ENCODE peak calls at places on chromosomes 7 and 10, in nine cellular contexts. One of them, this sample, is unnamed.

GRCh38 chr7:13880789-13881188 is 108.7 kb downstream of the ETV1 start:
- DNase-seq in adrenal gland: no peak
- DNase-seq in aorta: no peak
- DNase-seq in cardiac muscle cell: no peak
- DNase-seq in heart left ventricle: no peak
- DNase-seq in A549: no peak
- DNase-seq in CD8-positive, alpha-beta T cell: no peak
- DNase-seq in IMR-90: peak
- DNase-seq in body of pancreas: no peak
- DNase-seq in this sample: no peak

GRCh38 chr10:61280303-61280702 is 172.9 kb downstream of the TMEM26 start:
- DNase-seq in A549: peak
- DNase-seq in cardiac muscle cell: no peak
- DNase-seq in adrenal gland: peak
- DNase-seq in body of pancreas: no peak
- DNase-seq in IMR-90: peak
- DNase-seq in heart left ventricle: no peak
- DNase-seq in CD8-positive, alpha-beta T cell: no peak
- DNase-seq in aorta: no peak
- DNase-seq in this sample: no peak

GRCh38 chr7:2802504-2803341 is 41.4 kb downstream of the GNA12 start:
- DNase-seq in cardiac muscle cell: no peak
- DNase-seq in aorta: no peak
- DNase-seq in adrenal gland: no peak
- DNase-seq in heart left ventricle: no peak
- DNase-seq in CD8-positive, alpha-beta T cell: no peak
- DNase-seq in body of pancreas: no peak
- DNase-seq in IMR-90: peak
- DNase-seq in A549: peak
- DNase-seq in this sample: no peak

GRCh38 chr7:28926871-28927597 is 31.1 kb downstream of the TRIL start:
- DNase-seq in adrenal gland: peak
- DNase-seq in CD8-positive, alpha-beta T cell: peak
- DNase-seq in heart left ventricle: peak
- DNase-seq in IMR-90: peak
- DNase-seq in A549: peak
- DNase-seq in cardiac muscle cell: peak
- DNase-seq in aorta: peak
- DNase-seq in body of pancreas: peak
- DNase-seq in this sample: peak

GRCh38 chr10:49632406-49633317 is 18.8 kb downstream of the CHAT start:
- DNase-seq in adrenal gland: no peak
- DNase-seq in cardiac muscle cell: no peak
- DNase-seq in A549: no peak
- DNase-seq in body of pancreas: no peak
- DNase-seq in aorta: peak
- DNase-seq in CD8-positive, alpha-beta T cell: no peak
- DNase-seq in IMR-90: peak
- DNase-seq in heart left ventricle: no peak
- DNase-seq in this sample: no peak

GRCh38 chr7:81404669-81405068 is 365.2 kb downstream of the HGF start:
- DNase-seq in cardiac muscle cell: no peak
- DNase-seq in IMR-90: no peak
- DNase-seq in A549: no peak
- DNase-seq in adrenal gland: no peak
- DNase-seq in body of pancreas: no peak
- DNase-seq in aorta: no peak
- DNase-seq in CD8-positive, alpha-beta T cell: no peak
- DNase-seq in heart left ventricle: no peak
- DNase-seq in this sample: no peak

GRCh38 chr7:22996470-22996869 is 17.5 kb downstream of the HYCC1 start:
- DNase-seq in aorta: no peak
- DNase-seq in cardiac muscle cell: no peak
- DNase-seq in adrenal gland: no peak
- DNase-seq in A549: no peak
- DNase-seq in CD8-positive, alpha-beta T cell: no peak
- DNase-seq in IMR-90: peak
- DNase-seq in heart left ventricle: no peak
- DNase-seq in body of pancreas: no peak
- DNase-seq in this sample: no peak

GRCh38 chr7:65264258-65264657 is 109.4 kb upstream of the ZNF92 start:
- DNase-seq in adrenal gland: no peak
- DNase-seq in IMR-90: no peak
- DNase-seq in A549: no peak
- DNase-seq in cardiac muscle cell: no peak
- DNase-seq in heart left ventricle: no peak
- DNase-seq in CD8-positive, alpha-beta T cell: no peak
- DNase-seq in aorta: no peak
- DNase-seq in body of pancreas: no peak
- DNase-seq in this sample: no peak

GRCh38 chr7:143974457-143974856 is 19.8 kb downstream of the OR2F1 start:
- DNase-seq in cardiac muscle cell: no peak
- DNase-seq in body of pancreas: no peak
- DNase-seq in A549: peak
- DNase-seq in adrenal gland: no peak
- DNase-seq in CD8-positive, alpha-beta T cell: no peak
- DNase-seq in aorta: no peak
- DNase-seq in IMR-90: no peak
- DNase-seq in heart left ventricle: no peak
- DNase-seq in this sample: no peak

GRCh38 chr7:115973381-115973780 is 57.2 kb downstream of the TFEC start:
- DNase-seq in cardiac muscle cell: no peak
- DNase-seq in adrenal gland: no peak
- DNase-seq in IMR-90: no peak
- DNase-seq in aorta: no peak
- DNase-seq in heart left ventricle: no peak
- DNase-seq in body of pancreas: no peak
- DNase-seq in CD8-positive, alpha-beta T cell: no peak
- DNase-seq in A549: no peak
- DNase-seq in this sample: no peak

GRCh38 chr7:43868181-43868580 is 1.1 kb downstream of the MRPS24 start:
- DNase-seq in adrenal gland: no peak
- DNase-seq in CD8-positive, alpha-beta T cell: no peak
- DNase-seq in heart left ventricle: no peak
- DNase-seq in cardiac muscle cell: no peak
- DNase-seq in aorta: no peak
- DNase-seq in A549: no peak
- DNase-seq in IMR-90: no peak
- DNase-seq in body of pancreas: no peak
- DNase-seq in this sample: no peak

GRCh38 chr7:99653754-99654153 is 26.0 kb downstream of the CYP3A5 start:
- DNase-seq in cardiac muscle cell: no peak
- DNase-seq in heart left ventricle: no peak
- DNase-seq in CD8-positive, alpha-beta T cell: no peak
- DNase-seq in aorta: no peak
- DNase-seq in IMR-90: no peak
- DNase-seq in A549: no peak
- DNase-seq in adrenal gland: no peak
- DNase-seq in body of pancreas: no peak
- DNase-seq in this sample: no peak

GRCh38 chr10:91137822-91138221 is 82.6 kb upstream of the PCGF5 start:
- DNase-seq in heart left ventricle: no peak
- DNase-seq in aorta: no peak
- DNase-seq in CD8-positive, alpha-beta T cell: no peak
- DNase-seq in adrenal gland: peak
- DNase-seq in A549: no peak
- DNase-seq in IMR-90: no peak
- DNase-seq in cardiac muscle cell: no peak
- DNase-seq in body of pancreas: peak
- DNase-seq in this sample: no peak

GRCh38 chr7:17408245-17408903 is 109.9 kb downstream of the AHR start:
- DNase-seq in body of pancreas: no peak
- DNase-seq in A549: peak
- DNase-seq in heart left ventricle: no peak
- DNase-seq in CD8-positive, alpha-beta T cell: no peak
- DNase-seq in adrenal gland: peak
- DNase-seq in cardiac muscle cell: no peak
- DNase-seq in aorta: peak
- DNase-seq in IMR-90: peak
- DNase-seq in this sample: peak

GRCh38 chr7:10802011-10802410 is 171.7 kb upstream of the PHF14 start:
- DNase-seq in A549: no peak
- DNase-seq in adrenal gland: no peak
- DNase-seq in IMR-90: no peak
- DNase-seq in aorta: no peak
- DNase-seq in cardiac muscle cell: no peak
- DNase-seq in body of pancreas: no peak
- DNase-seq in CD8-positive, alpha-beta T cell: no peak
- DNase-seq in heart left ventricle: no peak
- DNase-seq in this sample: no peak

GRCh38 chr10:35423505-35424306 is 87.4 kb downstream of the CCNY start:
- DNase-seq in CD8-positive, alpha-beta T cell: no peak
- DNase-seq in adrenal gland: no peak
- DNase-seq in aorta: no peak
- DNase-seq in heart left ventricle: no peak
- DNase-seq in cardiac muscle cell: no peak
- DNase-seq in IMR-90: peak
- DNase-seq in A549: no peak
- DNase-seq in body of pancreas: no peak
- DNase-seq in this sample: no peak
- H3K27ac ChIP-seq in CD8-positive, alpha-beta T cell: no peak
- H3K27ac ChIP-seq in adrenal gland: no peak
- H3K27ac ChIP-seq in aorta: no peak
- H3K27ac ChIP-seq in heart left ventricle: no peak
- H3K27ac ChIP-seq in cardiac muscle cell: no peak
- H3K27ac ChIP-seq in IMR-90: no peak
- H3K27ac ChIP-seq in A549: peak
- H3K27ac ChIP-seq in body of pancreas: peak
- H3K27ac ChIP-seq in this sample: no peak

DNA sequence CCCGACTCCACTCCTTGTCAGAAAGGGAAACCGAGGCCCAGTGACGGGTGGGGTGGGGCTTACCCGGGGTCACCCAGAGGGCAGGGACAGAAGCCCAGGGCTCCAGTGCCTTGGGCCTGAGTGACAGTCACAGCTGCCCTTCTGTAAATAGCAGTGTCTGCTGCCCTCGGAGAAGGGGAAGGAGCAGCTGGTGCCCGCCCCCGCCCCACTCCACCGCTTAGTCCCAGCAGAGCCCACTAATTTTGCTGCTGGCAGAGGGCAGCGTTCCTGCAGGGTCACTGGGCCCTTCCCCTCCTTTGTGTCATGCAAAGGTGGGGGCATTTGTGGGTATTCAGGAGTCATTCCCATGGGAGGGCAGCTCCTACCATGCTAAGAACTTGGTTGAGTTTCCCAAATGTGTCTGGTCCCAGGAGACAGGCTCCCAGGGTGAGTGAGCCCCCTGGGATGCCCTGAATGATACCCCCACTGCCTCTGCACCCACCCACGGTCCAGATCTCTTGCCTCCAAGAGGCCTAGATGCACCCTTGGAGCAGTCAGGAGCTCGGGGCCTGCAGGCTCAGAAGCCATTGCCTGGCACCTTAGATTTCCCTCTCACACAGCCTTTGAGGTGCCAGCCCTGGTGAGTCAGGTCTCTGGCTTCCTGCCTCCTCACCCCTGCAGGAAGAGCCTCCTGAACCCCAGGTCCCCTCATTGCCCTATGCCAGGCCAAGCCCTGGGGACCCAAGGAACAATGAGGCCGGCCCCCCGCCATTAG is 17.2 kb downstream of the SH2B2 start:
- DNase-seq in A549: no peak
- DNase-seq in cardiac muscle cell: no peak
- DNase-seq in CD8-positive, alpha-beta T cell: no peak
- DNase-seq in IMR-90: no peak
- DNase-seq in heart left ventricle: no peak
- DNase-seq in body of pancreas: no peak
- DNase-seq in adrenal gland: no peak
- DNase-seq in aorta: no peak
- DNase-seq in this sample: no peak
- H3K27ac ChIP-seq in A549: no peak
- H3K27ac ChIP-seq in cardiac muscle cell: no peak
- H3K27ac ChIP-seq in CD8-positive, alpha-beta T cell: no peak
- H3K27ac ChIP-seq in IMR-90: no peak
- H3K27ac ChIP-seq in heart left ventricle: no peak
- H3K27ac ChIP-seq in body of pancreas: no peak
- H3K27ac ChIP-seq in adrenal gland: no peak
- H3K27ac ChIP-seq in aorta: no peak
- H3K27ac ChIP-seq in this sample: no peak

GRCh38 chr10:112756118-112756512 is 193.9 kb upstream of the TCF7L2 start:
- DNase-seq in body of pancreas: no peak
- DNase-seq in IMR-90: no peak
- DNase-seq in CD8-positive, alpha-beta T cell: no peak
- DNase-seq in A549: no peak
- DNase-seq in adrenal gland: no peak
- DNase-seq in cardiac muscle cell: no peak
- DNase-seq in aorta: no peak
- DNase-seq in heart left ventricle: no peak
- DNase-seq in this sample: no peak
- H3K27ac ChIP-seq in body of pancreas: no peak
- H3K27ac ChIP-seq in IMR-90: no peak
- H3K27ac ChIP-seq in CD8-positive, alpha-beta T cell: no peak
- H3K27ac ChIP-seq in A549: no peak
- H3K27ac ChIP-seq in adrenal gland: no peak
- H3K27ac ChIP-seq in cardiac muscle cell: no peak
- H3K27ac ChIP-seq in aorta: no peak
- H3K27ac ChIP-seq in heart left ventricle: no peak
- H3K27ac ChIP-seq in this sample: no peak

GRCh38 chr10:11048707-11049296 is 31.1 kb downstream of the CELF2 start:
- DNase-seq in cardiac muscle cell: no peak
- DNase-seq in heart left ventricle: no peak
- DNase-seq in body of pancreas: no peak
- DNase-seq in CD8-positive, alpha-beta T cell: no peak
- DNase-seq in IMR-90: no peak
- DNase-seq in aorta: no peak
- DNase-seq in adrenal gland: no peak
- DNase-seq in A549: no peak
- DNase-seq in this sample: no peak

GRCh38 chr10:11045995-11046394 is 28.3 kb downstream of the CELF2 start:
- DNase-seq in A549: no peak
- DNase-seq in IMR-90: no peak
- DNase-seq in adrenal gland: no peak
- DNase-seq in CD8-positive, alpha-beta T cell: no peak
- DNase-seq in aorta: no peak
- DNase-seq in cardiac muscle cell: no peak
- DNase-seq in body of pancreas: no peak
- DNase-seq in heart left ventricle: peak
- DNase-seq in this sample: no peak

GRCh38 chr10:11049772-11050171 is 32.1 kb downstream of the CELF2 start:
- DNase-seq in IMR-90: no peak
- DNase-seq in A549: no peak
- DNase-seq in adrenal gland: no peak
- DNase-seq in body of pancreas: no peak
- DNase-seq in cardiac muscle cell: no peak
- DNase-seq in CD8-positive, alpha-beta T cell: no peak
- DNase-seq in heart left ventricle: no peak
- DNase-seq in aorta: no peak
- DNase-seq in this sample: no peak

GRCh38 chr10:11045487-11045886 is 27.8 kb downstream of the CELF2 start:
- DNase-seq in IMR-90: no peak
- DNase-seq in body of pancreas: no peak
- DNase-seq in aorta: no peak
- DNase-seq in adrenal gland: no peak
- DNase-seq in heart left ventricle: no peak
- DNase-seq in CD8-positive, alpha-beta T cell: no peak
- DNase-seq in A549: no peak
- DNase-seq in cardiac muscle cell: no peak
- DNase-seq in this sample: no peak

DNA sequence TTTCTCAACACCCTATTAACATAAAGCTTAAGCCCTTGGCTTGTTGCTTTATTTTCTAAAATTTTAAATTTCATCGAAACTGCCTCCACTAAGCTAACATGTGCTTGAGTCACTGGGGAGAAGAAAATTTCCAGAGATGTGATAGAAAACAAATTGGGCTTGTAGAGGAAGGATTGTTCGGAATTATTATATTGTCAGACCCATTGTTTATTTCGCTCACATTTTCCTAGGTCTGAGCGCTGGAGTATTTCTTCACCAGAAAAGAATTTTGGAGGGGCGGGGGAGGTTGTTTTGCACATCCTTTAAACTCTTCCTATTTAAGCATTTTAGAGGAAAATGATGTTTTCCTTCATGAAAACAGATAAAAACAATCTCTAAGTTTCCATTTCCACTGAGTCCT is 29.1 kb downstream of the CELF2 start:
- DNase-seq in aorta: no peak
- DNase-seq in cardiac muscle cell: no peak
- DNase-seq in CD8-positive, alpha-beta T cell: no peak
- DNase-seq in IMR-90: no peak
- DNase-seq in adrenal gland: no peak
- DNase-seq in A549: no peak
- DNase-seq in body of pancreas: no peak
- DNase-seq in heart left ventricle: no peak
- DNase-seq in this sample: no peak
- H3K27ac ChIP-seq in aorta: no peak
- H3K27ac ChIP-seq in cardiac muscle cell: no peak
- H3K27ac ChIP-seq in CD8-positive, alpha-beta T cell: no peak
- H3K27ac ChIP-seq in IMR-90: no peak
- H3K27ac ChIP-seq in adrenal gland: no peak
- H3K27ac ChIP-seq in A549: no peak
- H3K27ac ChIP-seq in body of pancreas: no peak
- H3K27ac ChIP-seq in heart left ventricle: peak
- H3K27ac ChIP-seq in this sample: no peak

This sample was measured in stomach.